ENCODE peak calls at places on chromosomes 4 and X, in six cellular contexts. One of them, this sample, is unnamed.

GRCh38 chr4:10099521-10100325 is 16.9 kb downstream of the WDR1 start:
- DNase-seq in GM12891: no peak
- DNase-seq in A549: no peak
- DNase-seq in body of pancreas: no peak
- DNase-seq in right lobe of liver: no peak
- DNase-seq in IMR-90: no peak
- DNase-seq in this sample: no peak

GRCh38 chr4:6241062-6241845 is 28.4 kb upstream of the WFS1 start:
- DNase-seq in A549: no peak
- DNase-seq in body of pancreas: no peak
- DNase-seq in IMR-90: no peak
- DNase-seq in right lobe of liver: no peak
- DNase-seq in GM12891: no peak
- DNase-seq in this sample: no peak

GRCh38 chrX:39762266-39762841 is 335.4 kb downstream of the BCOR start:
- DNase-seq in GM12891: no peak
- DNase-seq in A549: no peak
- DNase-seq in right lobe of liver: no peak
- DNase-seq in body of pancreas: no peak
- DNase-seq in IMR-90: peak; percentile 84
- DNase-seq in this sample: no peak

GRCh38 chrX:121823406-121823805 is 776.0 kb downstream of the GLUD2 start:
- DNase-seq in right lobe of liver: no peak
- DNase-seq in body of pancreas: no peak
- DNase-seq in GM12891: no peak
- DNase-seq in A549: no peak
- DNase-seq in IMR-90: no peak
- DNase-seq in this sample: no peak

GRCh38 chr4:128424524-128425195 is 137.0 kb upstream of the PGRMC2 start:
- DNase-seq in IMR-90: peak; percentile 21
- DNase-seq in GM12891: no peak
- DNase-seq in body of pancreas: no peak
- DNase-seq in A549: no peak
- DNase-seq in right lobe of liver: no peak
- DNase-seq in this sample: no peak

GRCh38 chr4:57043304-57044251 is 64.9 kb downstream of the POLR2B start:
- DNase-seq in IMR-90: peak; percentile 54
- DNase-seq in body of pancreas: no peak
- DNase-seq in GM12891: no peak
- DNase-seq in right lobe of liver: no peak
- DNase-seq in A549: no peak
- DNase-seq in this sample: no peak

GRCh38 chr4:159946983-159947645 is 844.2 kb downstream of the RAPGEF2 start:
- DNase-seq in GM12891: no peak
- DNase-seq in IMR-90: peak; percentile 45
- DNase-seq in A549: peak; percentile 72
- DNase-seq in body of pancreas: no peak
- DNase-seq in right lobe of liver: no peak
- DNase-seq in this sample: peak; percentile 27

GRCh38 chr4:5808081-5808741 is 84.7 kb downstream of the CRMP1 start:
- DNase-seq in body of pancreas: no peak
- DNase-seq in IMR-90: peak; percentile 46
- DNase-seq in GM12891: no peak
- DNase-seq in A549: no peak
- DNase-seq in right lobe of liver: no peak
- DNase-seq in this sample: no peak

GRCh38 chr4:139301821-139302611 is at the start of gene NDUFC1:
- DNase-seq in body of pancreas: peak; percentile 39
- DNase-seq in right lobe of liver: peak; percentile 55
- DNase-seq in IMR-90: peak; percentile 35
- DNase-seq in A549: peak; percentile 59
- DNase-seq in GM12891: peak; percentile 39
- DNase-seq in this sample: peak; percentile 81

GRCh38 chr4:6047130-6047673 is 29.0 kb upstream of the C4orf50 start:
- DNase-seq in GM12891: no peak
- DNase-seq in IMR-90: no peak
- DNase-seq in A549: no peak
- DNase-seq in right lobe of liver: no peak
- DNase-seq in body of pancreas: no peak
- DNase-seq in this sample: no peak

GRCh38 chr4:159069922-159070321 is 33.0 kb upstream of the RAPGEF2 start:
- DNase-seq in IMR-90: peak; percentile 58
- DNase-seq in body of pancreas: no peak
- DNase-seq in right lobe of liver: no peak
- DNase-seq in A549: no peak
- DNase-seq in GM12891: no peak
- DNase-seq in this sample: no peak

DNA sequence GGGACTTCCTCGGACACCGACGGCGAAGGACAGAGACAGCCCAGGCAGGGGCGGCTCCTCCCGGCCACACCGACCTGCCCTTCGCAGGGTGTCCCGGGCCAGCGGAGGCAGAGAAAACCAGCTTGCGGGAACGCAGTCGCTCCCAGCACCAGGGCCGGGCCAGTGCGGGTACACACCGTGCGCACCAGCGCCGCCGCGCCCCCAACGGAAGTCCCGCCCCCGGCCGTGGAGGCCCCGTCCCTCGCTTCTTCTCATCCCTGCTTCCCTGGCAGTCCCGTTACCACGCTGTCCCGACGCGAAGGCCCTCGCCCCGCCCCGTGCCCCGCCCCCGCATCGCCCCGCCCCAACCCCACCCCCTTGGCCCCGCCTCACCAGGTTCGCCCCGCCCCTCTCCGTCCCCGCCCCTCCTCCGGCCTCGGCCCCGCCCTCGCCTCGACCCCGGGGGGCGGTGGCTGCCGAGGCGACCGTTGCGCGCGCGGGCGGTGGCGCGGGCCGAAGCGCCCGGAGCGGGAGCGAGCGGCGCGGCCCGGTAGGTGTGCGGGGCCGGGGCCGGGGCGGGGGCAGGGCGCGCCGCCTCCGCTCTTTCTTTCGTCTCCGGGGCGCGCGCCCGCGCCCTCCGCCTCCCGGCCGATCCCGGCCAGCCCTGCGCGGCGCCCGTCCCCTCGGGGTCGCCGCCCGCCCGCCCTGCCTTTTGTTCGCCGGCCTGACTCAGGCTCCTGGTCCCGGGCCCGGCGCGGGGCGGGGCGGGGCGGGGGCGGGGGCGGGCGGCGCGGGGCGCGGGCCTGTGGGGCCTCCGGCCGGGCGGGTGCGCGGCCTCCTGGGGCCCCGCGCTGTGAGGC is at the start of gene RGS12:
- DNase-seq in right lobe of liver: peak; percentile 98
- DNase-seq in IMR-90: peak; percentile 91
- DNase-seq in body of pancreas: peak; percentile 95
- DNase-seq in A549: peak; percentile 91
- DNase-seq in GM12891: peak; percentile 94
- DNase-seq in this sample: peak; percentile 96
- TF ChIP-seq POLR2A in right lobe of liver: peak; percentile 89
- TF ChIP-seq POLR2A in IMR-90: peak; percentile 58
- TF ChIP-seq POLR2A in body of pancreas: peak; percentile 92
- TF ChIP-seq POLR2A in A549: peak; percentile 75
- TF ChIP-seq POLR2A in GM12891: no peak
- TF ChIP-seq POLR2A in this sample: peak; percentile 31

GRCh38 chr4:186192068-186192751 is 843 bp downstream of the CYP4V2 start:
- DNase-seq in GM12891: no peak
- DNase-seq in right lobe of liver: peak; percentile 49
- DNase-seq in body of pancreas: peak; percentile 39
- DNase-seq in A549: no peak
- DNase-seq in IMR-90: peak; percentile 48
- DNase-seq in this sample: peak; percentile 47
- TF ChIP-seq POLR2A in GM12891: no peak
- TF ChIP-seq POLR2A in right lobe of liver: no peak
- TF ChIP-seq POLR2A in body of pancreas: no peak
- TF ChIP-seq POLR2A in A549: no peak
- TF ChIP-seq POLR2A in IMR-90: no peak
- TF ChIP-seq POLR2A in this sample: no peak

DNA sequence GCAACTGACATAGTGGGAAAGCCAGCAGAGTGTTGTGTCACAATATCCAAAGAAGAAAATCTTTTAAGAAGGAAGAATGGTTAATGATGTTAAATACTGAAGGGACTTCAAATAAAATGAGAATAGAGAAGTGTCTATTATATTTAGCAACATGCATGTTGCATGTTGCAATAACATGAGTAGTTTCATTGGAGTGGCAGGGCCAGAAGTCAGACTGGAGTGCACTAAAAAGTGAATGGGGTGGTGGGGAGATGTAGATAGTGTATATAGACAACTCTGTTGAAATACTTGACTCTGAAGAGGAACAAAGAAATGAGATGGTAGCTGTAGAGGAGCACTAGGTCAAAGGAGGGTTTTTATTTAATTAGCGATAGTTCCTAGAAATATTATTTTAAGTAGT is 9.5 kb upstream of the AMMECR1 start:
- DNase-seq in body of pancreas: no peak
- DNase-seq in right lobe of liver: no peak
- DNase-seq in A549: no peak
- DNase-seq in IMR-90: no peak
- DNase-seq in GM12891: no peak
- DNase-seq in this sample: peak; percentile 5
- TF ChIP-seq POLR2A in body of pancreas: no peak
- TF ChIP-seq POLR2A in right lobe of liver: no peak
- TF ChIP-seq POLR2A in A549: no peak
- TF ChIP-seq POLR2A in IMR-90: no peak
- TF ChIP-seq POLR2A in GM12891: no peak
- TF ChIP-seq POLR2A in this sample: no peak

GRCh38 chr4:55345980-55346850 is at the start of gene SRD5A3:
- DNase-seq in IMR-90: peak; percentile 71
- DNase-seq in GM12891: peak; percentile 90
- DNase-seq in body of pancreas: peak; percentile 87
- DNase-seq in right lobe of liver: peak; percentile 89
- DNase-seq in A549: peak; percentile 80
- DNase-seq in this sample: peak; percentile 93
- TF ChIP-seq POLR2A in IMR-90: peak; percentile 72
- TF ChIP-seq POLR2A in GM12891: no peak
- TF ChIP-seq POLR2A in body of pancreas: peak; percentile 64
- TF ChIP-seq POLR2A in right lobe of liver: peak; percentile 79
- TF ChIP-seq POLR2A in A549: peak; percentile 88
- TF ChIP-seq POLR2A in this sample: peak; percentile 84

DNA sequence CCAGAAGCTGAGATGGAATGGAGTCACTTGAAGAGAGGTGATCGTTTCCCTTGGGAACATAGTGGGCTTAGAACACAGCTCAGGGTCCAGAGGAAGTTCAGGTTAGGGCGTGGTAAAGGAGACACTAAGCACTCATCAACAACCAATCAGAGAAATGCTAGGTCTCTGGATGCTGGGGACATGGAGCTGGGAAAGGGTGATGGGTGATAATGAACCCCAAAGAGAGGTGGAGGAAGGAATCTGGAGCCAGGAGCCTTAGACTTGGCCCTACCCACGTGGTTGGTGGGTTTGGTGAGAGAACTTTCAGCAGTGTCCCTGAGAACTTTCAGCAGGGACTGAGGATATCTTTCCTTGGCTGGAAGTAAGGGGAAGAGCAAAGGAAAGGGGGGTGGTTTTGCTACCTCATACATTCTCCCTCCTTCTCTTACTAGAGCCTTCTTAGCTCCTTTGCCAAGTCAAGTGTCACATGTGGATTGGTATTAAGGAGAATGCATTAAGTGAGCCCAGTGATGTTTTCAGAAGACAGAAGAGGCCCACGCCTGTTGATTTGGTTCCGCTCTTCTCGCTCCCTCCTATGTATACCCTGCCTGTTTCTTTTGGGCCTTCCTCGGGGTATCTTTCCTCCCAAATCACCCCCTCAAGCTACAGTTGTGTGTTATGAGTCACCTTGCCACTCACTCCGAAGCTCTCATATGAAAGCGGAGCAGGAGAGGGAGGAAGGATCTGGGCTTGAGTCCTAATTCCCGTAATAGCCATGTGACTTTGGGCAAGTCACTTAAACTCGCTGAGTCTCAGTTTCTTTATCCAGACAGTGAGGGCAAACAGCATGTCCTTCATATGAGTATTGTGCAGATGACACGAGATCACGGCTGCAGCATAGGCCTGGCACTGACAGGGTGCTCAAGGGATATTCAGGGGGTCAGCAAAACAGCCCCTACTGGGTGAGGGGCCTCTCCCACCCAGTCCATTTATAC is 63.1 kb downstream of the TSC22D3 start:
- DNase-seq in IMR-90: peak; percentile 21
- DNase-seq in A549: no peak
- DNase-seq in GM12891: no peak
- DNase-seq in right lobe of liver: no peak
- DNase-seq in body of pancreas: no peak
- DNase-seq in this sample: no peak
- TF ChIP-seq POLR2A in IMR-90: peak; percentile 73
- TF ChIP-seq POLR2A in A549: no peak
- TF ChIP-seq POLR2A in GM12891: peak; percentile 41
- TF ChIP-seq POLR2A in right lobe of liver: peak; percentile 41
- TF ChIP-seq POLR2A in body of pancreas: peak; percentile 38
- TF ChIP-seq POLR2A in this sample: peak; percentile 98

GRCh38 chr4:52659016-52659721 is at the start of gene USP46:
- DNase-seq in body of pancreas: peak; percentile 78
- DNase-seq in GM12891: peak; percentile 83
- DNase-seq in right lobe of liver: peak; percentile 87
- DNase-seq in IMR-90: peak; percentile 69
- DNase-seq in A549: peak; percentile 52
- DNase-seq in this sample: peak; percentile 84
- TF ChIP-seq POLR2A in body of pancreas: peak; percentile 65
- TF ChIP-seq POLR2A in GM12891: peak; percentile 55
- TF ChIP-seq POLR2A in right lobe of liver: peak; percentile 86
- TF ChIP-seq POLR2A in IMR-90: no peak
- TF ChIP-seq POLR2A in A549: peak; percentile 43
- TF ChIP-seq POLR2A in this sample: peak; percentile 53

DNA sequence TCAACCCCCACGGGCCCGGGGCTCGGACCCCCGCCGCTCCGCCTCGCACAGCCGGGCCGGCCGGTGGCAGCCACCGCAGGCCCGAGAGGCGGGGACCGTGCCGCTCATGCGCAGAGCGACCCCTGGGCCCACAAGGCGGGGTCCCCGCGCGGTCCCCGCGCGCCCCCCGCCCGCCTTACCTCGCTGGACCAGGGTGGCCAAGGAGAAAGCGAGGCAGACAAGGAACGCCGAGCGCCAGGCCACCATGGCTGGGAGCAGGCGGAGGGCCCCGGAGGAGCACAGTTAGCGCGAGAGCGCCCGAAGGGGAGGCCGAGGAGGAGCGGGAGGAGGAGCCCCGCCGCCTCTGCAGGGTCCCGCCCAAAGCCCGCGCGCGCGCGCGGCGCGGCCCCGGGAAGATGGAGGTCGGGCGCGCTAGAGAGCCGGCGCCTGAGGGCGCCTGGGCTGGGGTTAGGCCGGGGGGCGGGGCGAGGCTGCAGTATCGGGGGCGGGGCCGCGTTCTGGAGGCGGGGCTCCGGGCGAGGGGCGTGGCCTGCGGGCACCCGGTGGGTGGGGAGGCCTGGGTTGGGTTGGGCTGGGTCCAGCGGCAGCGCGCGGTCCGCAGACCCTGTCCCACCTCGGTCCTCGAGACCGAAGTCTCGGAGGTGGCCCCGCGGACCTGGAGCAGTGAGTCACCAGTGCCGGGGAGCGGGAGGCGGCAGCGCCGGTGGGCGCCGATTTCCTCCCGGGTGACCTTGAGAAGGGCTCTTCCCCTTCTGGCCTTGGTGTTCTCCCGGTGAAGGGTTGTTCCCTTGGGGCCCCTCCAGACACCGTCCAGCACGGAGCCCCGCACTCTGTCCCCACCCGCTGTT is at the start of gene CD99L2:
- DNase-seq in right lobe of liver: peak; percentile 92
- DNase-seq in IMR-90: peak; percentile 78
- DNase-seq in A549: peak; percentile 89
- DNase-seq in body of pancreas: peak; percentile 88
- DNase-seq in GM12891: peak; percentile 77
- DNase-seq in this sample: peak; percentile 90
- TF ChIP-seq POLR2A in right lobe of liver: peak; percentile 26
- TF ChIP-seq POLR2A in IMR-90: peak; percentile 66
- TF ChIP-seq POLR2A in A549: peak; percentile 64
- TF ChIP-seq POLR2A in body of pancreas: peak; percentile 60
- TF ChIP-seq POLR2A in GM12891: peak; percentile 41
- TF ChIP-seq POLR2A in this sample: peak; percentile 47

This sample was measured in erythroblast.